ENCODE peak calls at places on chromosomes 16 and 17, in four cellular contexts. P is T-helper 9 cell, Z is activated T-helper 1 cell treated with Interleukin-2 at 50 U/mL for 16 hours, N is dermis microvascular lymphatic vessel endothelial cell. R is an unnamed sample.
A peak's percentile ranks its signal among the peaks of the same experiment; 100 is the strongest.

GRCh38 chr17:50920041-50920410 is 53.9 kb upstream of the TOB1 start:
- DNase-seq in Z (no peak), P (no peak), N (no peak), R (no peak)

GRCh38 chr16:81319221-81319912 is 4.6 kb downstream of the GAN start:
- DNase-seq in Z (no peak), N (no peak), P (no peak), R (no peak)

GRCh38 chr17:81811705-81812570 is 8.0 kb downstream of the GCGR start:
- DNase-seq in N (no peak), Z (no peak), P (no peak), R (no peak)

GRCh38 chr17:76270770-76271668 is 5.9 kb downstream of the UBALD2 start:
- DNase-seq in Z (no peak), P (no peak), N (no peak), R (peak; percentile 49)

GRCh38 chr17:50219939-50220465 is 18.6 kb upstream of the COL1A1 start:
- DNase-seq in N (no peak), P (no peak), Z (no peak), R (peak; percentile 83)

GRCh38 chr17:7336240-7337175 is at the start of gene ACAP1:
- DNase-seq in Z (peak; percentile 82), P (peak; percentile 79), N (no peak), R (no peak)

GRCh38 chr17:8966926-8967325 is 1.4 kb upstream of the PIK3R5 start:
- DNase-seq in Z (no peak), N (no peak), P (no peak), R (no peak)

GRCh38 chr16:74749291-74750055 is 25.1 kb downstream of the FA2H start:
- DNase-seq in P (no peak), Z (no peak), N (no peak), R (no peak)

GRCh38 chr17:5533486-5534315 is 47.3 kb downstream of the MIS12 start:
- DNase-seq in P (no peak), Z (no peak), N (peak; percentile 58), R (no peak)

GRCh38 chr16:89110641-89111040 is 17.0 kb downstream of the ACSF3 start:
- DNase-seq in Z (no peak), P (no peak), N (no peak), R (no peak)

GRCh38 chr16:8935989-8936388 is 27.7 kb downstream of the USP7 start:
- DNase-seq in P (no peak), N (no peak), Z (no peak), R (no peak)

GRCh38 chr17:44362964-44363612 is 565 bp downstream of the FAM171A2 start:
- DNase-seq in N (peak; percentile 8), Z (no peak), P (no peak), R (peak; percentile 77)

GRCh38 chr17:43135454-43135819 is 10.3 kb upstream of the BRCA1 start:
- DNase-seq in Z (no peak), P (no peak), N (no peak), R (no peak)

GRCh38 chr16:18050777-18051176 is 285.8 kb downstream of the NPIPA8 start:
- DNase-seq in N (no peak), P (no peak), Z (no peak), R (no peak)

GRCh38 chr17:37538991-37539659 is 49.4 kb downstream of the DUSP14 start:
- DNase-seq in P (no peak), Z (no peak), N (no peak), R (no peak)

GRCh38 chr16:28873543-28874201 is 4.6 kb upstream of the ATP2A1 start:
- DNase-seq in P (peak; percentile 55), N (peak; percentile 18), Z (peak; percentile 31), R (peak; percentile 59)

GRCh38 chr17:20613248-20613647 is 33.7 kb downstream of the CDRT15L2 start:
- DNase-seq in Z (no peak), N (no peak), P (no peak), R (no peak)

GRCh38 chr16:48395375-48395774 is 10.2 kb upstream of the SIAH1 start:
- DNase-seq in P (no peak), Z (no peak), N (no peak), R (no peak)

R was measured in ecto neural progenitor cell.